ENCODE peak calls at places on chromosomes 7 and 10, in five cellular contexts. O is substantia nigra; N is KBM-7; U is GDM1; Y is stimulated activated CD8-positive, alpha-beta memory T cell treated with anti-CD3 and anti-CD28 coated beads, Interleukin-12 subunit alpha, Interleukin-12 subunit beta, amount 100 ng/mL, for 4 hours. J is an unnamed sample.

GRCh38 chr7:1058821-1059199 is 14.5 kb downstream of the GPR146 start:
- DNase-seq in N (no peak), Y (no peak), O (no peak), U (no peak), J (no peak)

GRCh38 chr10:123139521-123140163 is 3.9 kb downstream of the HMX3 start:
- DNase-seq in U (no peak), O (no peak), Y (no peak), N (no peak), J (peak)

GRCh38 chr10:80413152-80413996 is 5.0 kb downstream of the PRXL2A start:
- DNase-seq in U (no peak), N (no peak), Y (no peak), O (no peak), J (no peak)

GRCh38 chr10:132142396-132143161 is 44.2 kb upstream of the DPYSL4 start:
- DNase-seq in Y (no peak), O (peak), N (peak), U (no peak), J (no peak)

GRCh38 chr10:48634198-48634983 is 29.5 kb upstream of the ARHGAP22 start:
- DNase-seq in U (peak), O (no peak), N (peak), Y (peak), J (peak)

GRCh38 chr7:142345817-142346216 is 88.0 kb upstream of the PRSS58 start:
- DNase-seq in N (no peak), U (peak), Y (no peak), O (no peak), J (no peak)

GRCh38 chr10:73768881-73769280 is 13.0 kb upstream of the CHCHD1 start:
- DNase-seq in Y (no peak), N (no peak), U (no peak), O (no peak), J (no peak)

GRCh38 chr10:27745380-27745718 is 270 bp downstream of the MKX start:
- DNase-seq in Y (no peak), N (no peak), U (no peak), O (no peak), J (no peak)

GRCh38 chr7:127769696-127770400 is 117.9 kb downstream of the SND1 start:
- DNase-seq in O (no peak), U (no peak), Y (no peak), N (no peak), J (peak)

GRCh38 chr7:77699056-77699455 is 2.8 kb downstream of the RSBN1L start:
- DNase-seq in U (no peak), Y (no peak), O (no peak), N (peak), J (no peak)

GRCh38 chr10:16606421-16606820 is 84.7 kb upstream of the C1QL3 start:
- DNase-seq in U (no peak), Y (no peak), O (no peak), N (no peak), J (no peak)

GRCh38 chr7:127504715-127505114 is 80.7 kb downstream of the GCC1 start:
- DNase-seq in O (no peak), N (peak), U (no peak), Y (no peak), J (peak)

GRCh38 chr7:103851357-103851756 is 138.1 kb downstream of the RELN start:
- DNase-seq in O (no peak), N (no peak), U (no peak), Y (no peak), J (no peak)

GRCh38 chr10:126908225-126908624 is 3.0 kb downstream of the DOCK1 start:
- DNase-seq in N (no peak), O (no peak), Y (no peak), U (no peak), J (no peak)

GRCh38 chr7:148978091-148978490 is 50.2 kb downstream of the PDIA4 start:
- DNase-seq in Y (no peak), O (no peak), N (no peak), U (no peak), J (no peak)

GRCh38 chr7:155431711-155432110 is 26.2 kb upstream of the EN2 start:
- DNase-seq in U (no peak), N (no peak), Y (no peak), O (no peak), J (no peak)

GRCh38 chr7:159246702-159247480 is 102.2 kb upstream of the VIPR2 start:
- DNase-seq in O (no peak), U (no peak), N (no peak), Y (no peak), J (no peak)

J was measured in A172.